ENCODE peak calls at places on chromosomes 1 and 21, in seven cellular contexts. One of them, this sample, is unnamed.

GRCh38 chr1:12544992-12545391 is 73.0 kb downstream of the DHRS3 start:
- DNase-seq in A549: no peak
- DNase-seq in GM12878: no peak
- DNase-seq in HepG2: no peak
- DNase-seq in K562: no peak
- DNase-seq in IMR-90: no peak
- DNase-seq in H1: no peak
- DNase-seq in this sample: no peak

GRCh38 chr1:161198206-161198876 is 513 bp downstream of the ADAMTS4 start:
- DNase-seq in A549: no peak
- DNase-seq in GM12878: no peak
- DNase-seq in HepG2: peak
- DNase-seq in K562: no peak
- DNase-seq in IMR-90: no peak
- DNase-seq in H1: peak
- DNase-seq in this sample: no peak

GRCh38 chr1:92446546-92446945 is 40.2 kb downstream of the GFI1 start:
- DNase-seq in A549: peak
- DNase-seq in GM12878: no peak
- DNase-seq in HepG2: no peak
- DNase-seq in K562: peak
- DNase-seq in IMR-90: peak
- DNase-seq in H1: no peak
- DNase-seq in this sample: no peak

GRCh38 chr1:161954050-161954449 is 69.6 kb downstream of the OLFML2B start:
- DNase-seq in A549: no peak
- DNase-seq in GM12878: no peak
- DNase-seq in HepG2: no peak
- DNase-seq in K562: no peak
- DNase-seq in IMR-90: no peak
- DNase-seq in H1: no peak
- DNase-seq in this sample: no peak

GRCh38 chr1:35559317-35559944 is 1.8 kb downstream of the NCDN start:
- DNase-seq in A549: no peak
- DNase-seq in GM12878: no peak
- DNase-seq in HepG2: no peak
- DNase-seq in K562: no peak
- DNase-seq in IMR-90: no peak
- DNase-seq in H1: no peak
- DNase-seq in this sample: no peak

GRCh38 chr1:164137273-164137947 is 421.6 kb upstream of the PBX1 start:
- DNase-seq in A549: no peak
- DNase-seq in GM12878: peak
- DNase-seq in HepG2: no peak
- DNase-seq in K562: no peak
- DNase-seq in IMR-90: no peak
- DNase-seq in H1: no peak
- DNase-seq in this sample: no peak

GRCh38 chr1:160549665-160550006 is 26.6 kb upstream of the SLAMF6 start:
- DNase-seq in A549: no peak
- DNase-seq in GM12878: no peak
- DNase-seq in HepG2: no peak
- DNase-seq in K562: no peak
- DNase-seq in IMR-90: no peak
- DNase-seq in H1: no peak
- DNase-seq in this sample: no peak

GRCh38 chr1:33608825-33609400 is 136.5 kb downstream of the ZSCAN20 start:
- DNase-seq in A549: no peak
- DNase-seq in GM12878: no peak
- DNase-seq in HepG2: no peak
- DNase-seq in K562: no peak
- DNase-seq in IMR-90: no peak
- DNase-seq in H1: no peak
- DNase-seq in this sample: no peak

GRCh38 chr1:231039161-231040018 is 664 bp downstream of the FAM89A start:
- DNase-seq in A549: peak
- DNase-seq in GM12878: no peak
- DNase-seq in HepG2: no peak
- DNase-seq in K562: peak
- DNase-seq in IMR-90: peak
- DNase-seq in H1: peak
- DNase-seq in this sample: no peak

GRCh38 chr1:18941221-18942141 is 15.0 kb downstream of the IFFO2 start:
- DNase-seq in A549: peak
- DNase-seq in GM12878: no peak
- DNase-seq in HepG2: peak
- DNase-seq in K562: no peak
- DNase-seq in IMR-90: peak
- DNase-seq in H1: no peak
- DNase-seq in this sample: peak

GRCh38 chr1:14943516-14943851 is 210.1 kb upstream of the TMEM51 start:
- DNase-seq in A549: no peak
- DNase-seq in GM12878: no peak
- DNase-seq in HepG2: no peak
- DNase-seq in K562: no peak
- DNase-seq in IMR-90: no peak
- DNase-seq in H1: no peak
- DNase-seq in this sample: no peak

GRCh38 chr1:14944471-14944981 is 209.0 kb upstream of the TMEM51 start:
- DNase-seq in A549: no peak
- DNase-seq in GM12878: no peak
- DNase-seq in HepG2: no peak
- DNase-seq in K562: no peak
- DNase-seq in IMR-90: no peak
- DNase-seq in H1: no peak
- DNase-seq in this sample: no peak

GRCh38 chr1:14940285-14940890 is 213.2 kb upstream of the TMEM51 start:
- DNase-seq in A549: no peak
- DNase-seq in GM12878: no peak
- DNase-seq in HepG2: peak
- DNase-seq in K562: no peak
- DNase-seq in IMR-90: no peak
- DNase-seq in H1: no peak
- DNase-seq in this sample: no peak

GRCh38 chr1:14939527-14940284 is 213.8 kb upstream of the TMEM51 start:
- DNase-seq in A549: peak
- DNase-seq in GM12878: no peak
- DNase-seq in HepG2: peak
- DNase-seq in K562: peak
- DNase-seq in IMR-90: peak
- DNase-seq in H1: no peak
- DNase-seq in this sample: no peak

GRCh38 chr1:14941865-14942264 is 211.7 kb upstream of the TMEM51 start:
- DNase-seq in A549: no peak
- DNase-seq in GM12878: no peak
- DNase-seq in HepG2: no peak
- DNase-seq in K562: no peak
- DNase-seq in IMR-90: no peak
- DNase-seq in H1: no peak
- DNase-seq in this sample: no peak
- H3K27ac ChIP-seq in A549: no peak
- H3K27ac ChIP-seq in GM12878: no peak
- H3K27ac ChIP-seq in HepG2: peak
- H3K27ac ChIP-seq in K562: no peak
- H3K27ac ChIP-seq in IMR-90: no peak
- H3K27ac ChIP-seq in H1: no peak
- H3K27ac ChIP-seq in this sample: no peak

GRCh38 chr21:27067226-27067625 is 100.3 kb upstream of the ADAMTS5 start:
- DNase-seq in A549: no peak
- DNase-seq in GM12878: no peak
- DNase-seq in HepG2: no peak
- DNase-seq in K562: no peak
- DNase-seq in IMR-90: no peak
- DNase-seq in H1: no peak
- DNase-seq in this sample: no peak
- TF ChIP-seq CEBPB in A549: no peak
- TF ChIP-seq CEBPB in GM12878: no peak
- TF ChIP-seq CEBPB in HepG2: no peak
- TF ChIP-seq CEBPB in K562: no peak
- TF ChIP-seq CEBPB in IMR-90: no peak
- TF ChIP-seq CEBPB in H1: no peak
- TF ChIP-seq CEBPB in this sample: no peak

DNA sequence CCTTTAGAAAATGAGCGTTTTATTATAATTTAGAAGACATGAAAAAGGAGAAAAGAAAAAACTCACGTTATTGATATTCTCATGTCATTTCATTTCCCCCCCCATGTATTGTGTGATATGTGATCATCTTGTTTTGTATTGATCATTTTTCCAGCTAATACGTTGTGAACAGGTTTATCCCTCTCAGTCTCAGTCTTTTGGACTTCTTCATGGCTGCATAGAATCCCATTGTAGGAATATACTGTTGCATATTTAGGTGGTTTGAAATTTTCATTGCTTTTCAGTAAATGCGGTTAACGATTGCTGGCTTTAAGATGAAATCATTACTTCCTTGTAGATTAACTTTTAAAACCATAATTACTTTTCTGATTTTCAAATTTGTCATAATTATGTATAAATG is 1.6 kb downstream of the SON start:
- DNase-seq in A549: no peak
- DNase-seq in GM12878: no peak
- DNase-seq in HepG2: no peak
- DNase-seq in K562: no peak
- DNase-seq in IMR-90: no peak
- DNase-seq in H1: no peak
- DNase-seq in this sample: no peak
- H3K27ac ChIP-seq in A549: no peak
- H3K27ac ChIP-seq in GM12878: peak
- H3K27ac ChIP-seq in HepG2: peak
- H3K27ac ChIP-seq in K562: peak
- H3K27ac ChIP-seq in IMR-90: no peak
- H3K27ac ChIP-seq in H1: no peak
- H3K27ac ChIP-seq in this sample: no peak

DNA sequence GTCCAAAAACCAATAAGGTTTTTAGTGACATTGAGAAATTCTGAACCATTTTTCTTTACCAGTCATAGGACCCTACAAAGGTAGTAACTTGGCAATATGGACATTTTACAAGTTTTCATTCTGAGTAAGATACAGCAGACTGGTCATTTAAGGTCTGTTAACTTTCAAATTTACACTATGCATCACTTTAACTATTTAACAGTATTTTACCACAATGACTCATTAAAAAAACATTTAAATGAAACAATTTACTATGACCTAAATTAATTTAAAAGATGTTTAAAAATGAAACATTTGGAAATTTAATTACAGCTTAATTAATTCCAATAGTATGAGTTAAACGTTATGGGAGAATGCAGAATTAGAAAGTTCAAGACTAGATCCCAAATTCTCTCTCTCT is 141.0 kb downstream of the KCNT2 start:
- DNase-seq in A549: no peak
- DNase-seq in GM12878: no peak
- DNase-seq in HepG2: no peak
- DNase-seq in K562: no peak
- DNase-seq in IMR-90: peak
- DNase-seq in H1: no peak
- DNase-seq in this sample: no peak
- TF ChIP-seq CEBPB in A549: no peak
- TF ChIP-seq CEBPB in GM12878: no peak
- TF ChIP-seq CEBPB in HepG2: no peak
- TF ChIP-seq CEBPB in K562: no peak
- TF ChIP-seq CEBPB in IMR-90: no peak
- TF ChIP-seq CEBPB in H1: no peak
- TF ChIP-seq CEBPB in this sample: no peak

GRCh38 chr21:42299324-42300044 is 15.7 kb downstream of the TFF3 start:
- DNase-seq in A549: no peak
- DNase-seq in GM12878: no peak
- DNase-seq in HepG2: no peak
- DNase-seq in K562: no peak
- DNase-seq in IMR-90: no peak
- DNase-seq in H1: no peak
- DNase-seq in this sample: no peak

GRCh38 chr21:42298237-42298636 is 17.0 kb downstream of the TFF3 start:
- DNase-seq in A549: no peak
- DNase-seq in GM12878: no peak
- DNase-seq in HepG2: no peak
- DNase-seq in K562: no peak
- DNase-seq in IMR-90: no peak
- DNase-seq in H1: no peak
- DNase-seq in this sample: no peak

GRCh38 chr21:42300045-42300583 is 15.1 kb downstream of the TFF3 start:
- DNase-seq in A549: no peak
- DNase-seq in GM12878: no peak
- DNase-seq in HepG2: no peak
- DNase-seq in K562: no peak
- DNase-seq in IMR-90: no peak
- DNase-seq in H1: no peak
- DNase-seq in this sample: no peak

GRCh38 chr21:42297372-42297771 is 17.8 kb downstream of the TFF3 start:
- DNase-seq in A549: no peak
- DNase-seq in GM12878: no peak
- DNase-seq in HepG2: no peak
- DNase-seq in K562: no peak
- DNase-seq in IMR-90: no peak
- DNase-seq in H1: no peak
- DNase-seq in this sample: no peak

DNA sequence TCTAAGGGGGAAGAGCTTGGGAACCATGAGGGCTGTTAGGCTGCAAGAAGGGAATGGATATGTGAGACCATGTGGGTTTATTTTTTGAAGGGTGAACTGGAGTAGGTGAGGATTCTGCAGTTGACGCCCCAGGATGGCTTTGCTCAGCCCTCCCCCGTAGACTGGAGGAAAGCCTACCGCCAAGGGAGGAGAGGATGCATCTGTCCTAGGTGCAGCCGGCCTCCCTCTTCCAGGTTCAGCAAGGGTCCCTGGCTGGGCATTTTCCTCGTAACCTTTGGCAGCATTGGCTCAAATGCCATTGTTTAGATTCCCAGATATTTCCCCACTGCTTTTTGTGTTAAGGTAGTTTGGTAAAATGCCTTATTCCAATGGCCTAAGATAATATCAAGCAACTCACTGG is 16.6 kb downstream of the TFF3 start:
- DNase-seq in A549: no peak
- DNase-seq in GM12878: no peak
- DNase-seq in HepG2: no peak
- DNase-seq in K562: no peak
- DNase-seq in IMR-90: no peak
- DNase-seq in H1: no peak
- DNase-seq in this sample: no peak
- H3K27ac ChIP-seq in A549: no peak
- H3K27ac ChIP-seq in GM12878: no peak
- H3K27ac ChIP-seq in HepG2: no peak
- H3K27ac ChIP-seq in K562: no peak
- H3K27ac ChIP-seq in IMR-90: no peak
- H3K27ac ChIP-seq in H1: no peak
- H3K27ac ChIP-seq in this sample: no peak

DNA sequence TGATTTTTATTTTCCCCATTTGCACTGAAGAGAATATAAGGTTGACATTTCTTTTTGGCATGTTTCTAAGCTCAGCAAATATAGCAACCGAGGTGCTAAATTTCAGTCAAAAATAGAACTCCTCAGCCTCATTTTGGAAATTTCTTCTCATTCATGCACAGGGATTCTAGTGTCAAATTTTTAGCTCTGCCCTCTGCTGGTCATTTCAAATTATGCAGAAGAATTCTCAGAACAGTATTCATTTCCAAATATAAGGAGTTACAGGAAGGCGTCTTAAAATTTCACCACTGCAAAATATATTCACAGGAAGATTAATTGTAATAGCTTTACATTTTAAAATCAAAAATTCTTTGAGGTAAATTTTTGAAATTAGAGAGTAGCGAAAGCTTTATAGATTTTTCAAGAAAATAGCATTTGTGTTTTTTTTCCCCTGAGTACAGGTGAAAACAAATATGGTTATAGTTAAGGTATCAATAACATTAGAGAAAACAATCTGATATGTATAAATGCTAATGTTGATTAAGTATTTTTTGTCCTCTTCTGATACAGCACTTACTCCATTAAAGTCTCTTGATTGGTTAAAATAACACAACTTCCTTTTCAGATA is 57.9 kb downstream of the FMN2 start:
- DNase-seq in A549: peak
- DNase-seq in GM12878: no peak
- DNase-seq in HepG2: peak
- DNase-seq in K562: peak
- DNase-seq in IMR-90: peak
- DNase-seq in H1: no peak
- DNase-seq in this sample: no peak
- TF ChIP-seq CEBPB in A549: no peak
- TF ChIP-seq CEBPB in GM12878: no peak
- TF ChIP-seq CEBPB in HepG2: no peak
- TF ChIP-seq CEBPB in K562: no peak
- TF ChIP-seq CEBPB in IMR-90: no peak
- TF ChIP-seq CEBPB in H1: no peak
- TF ChIP-seq CEBPB in this sample: no peak

This sample was measured in HCT116.